ENCODE peak calls at places on chromosomes 1 and 21, in six cellular contexts. O is CD4-positive, alpha-beta T cell; V is Panc1; D is esophagus muscularis mucosa; N is Calu3; E is HCT116. C is an unnamed sample.

GRCh38 chr1:109468903-109469302 is 2.6 kb downstream of the SYPL2 start:
- DNase-seq in O (no peak), V (no peak), D (no peak), N (no peak), E (no peak), C (no peak)

GRCh38 chr1:42038261-42038660 is 114.9 kb upstream of the GUCA2B start:
- DNase-seq in O (no peak), V (no peak), D (no peak), N (no peak), E (no peak), C (no peak)

GRCh38 chr21:15444118-15444960 is 285.4 kb upstream of the USP25 start:
- DNase-seq in O (no peak), V (no peak), D (no peak), N (no peak), E (no peak), C (no peak)

GRCh38 chr1:203548917-203549708 is 55.2 kb downstream of the OPTC start:
- DNase-seq in O (no peak), V (no peak), D (no peak), N (no peak), E (no peak), C (no peak)

GRCh38 chr1:202835548-202836072 is 24.9 kb downstream of the PCAT6 start:
- DNase-seq in O (peak; percentile 6), V (no peak), D (no peak), N (no peak), E (no peak), C (no peak)

GRCh38 chr1:166032163-166032562 is 134.6 kb downstream of the FAM78B start:
- DNase-seq in O (no peak), V (no peak), D (no peak), N (no peak), E (no peak), C (no peak)

GRCh38 chr1:42334240-42335049 is 590 bp downstream of the FOXJ3 start:
- DNase-seq in O (peak; percentile 12), V (no peak), D (no peak), N (peak; percentile 40), E (peak; percentile 31), C (no peak)

GRCh38 chr1:67626090-67626489 is 58.9 kb upstream of the GADD45A start:
- DNase-seq in O (no peak), V (no peak), D (no peak), N (no peak), E (no peak), C (no peak)

GRCh38 chr1:63010898-63011660 is 227.1 kb downstream of the ATG4C start:
- DNase-seq in O (no peak), V (no peak), D (no peak), N (no peak), E (no peak), C (no peak)

GRCh38 chr1:29521438-29521715 is 285.1 kb downstream of the PTPRU start:
- DNase-seq in O (no peak), V (no peak), D (no peak), N (no peak), E (no peak), C (peak; percentile 60)

GRCh38 chr1:8047686-8048522 is 21.8 kb upstream of the ERRFI1 start:
- DNase-seq in O (no peak), V (no peak), D (no peak), N (no peak), E (peak; percentile 81), C (no peak)

GRCh38 chr1:22039594-22040347 is 12.7 kb upstream of the CDC42 start:
- DNase-seq in O (peak; percentile 91), V (no peak), D (peak; percentile 92), N (peak; percentile 69), E (no peak), C (no peak)
- TF ChIP-seq CTCF in O (no peak), V (no peak), D (no peak), N (no peak), E (no peak), C (no peak)

DNA sequence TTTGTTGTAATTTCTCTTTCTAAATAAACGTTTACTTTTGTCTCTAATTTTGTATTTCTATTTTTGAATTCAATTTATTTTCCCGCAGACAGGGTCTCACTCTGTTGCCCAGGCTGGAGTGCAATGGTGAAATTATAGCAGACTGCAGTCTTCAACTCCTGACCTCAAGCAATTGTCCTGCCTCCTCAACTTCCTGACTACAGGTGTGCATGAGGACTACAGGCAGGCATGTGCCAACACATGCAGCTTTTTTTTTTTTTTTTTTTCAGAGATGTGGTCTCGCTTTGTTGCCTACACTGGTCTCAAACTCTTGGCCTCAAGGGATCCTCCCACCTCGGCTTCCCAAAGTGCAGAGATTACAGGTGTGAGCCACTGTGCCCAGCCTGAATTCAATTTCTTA is 36.7 kb upstream of the IL20 start:
- DNase-seq in O (no peak), V (no peak), D (peak; percentile 34), N (no peak), E (no peak), C (no peak)
- TF ChIP-seq CTCF in O (no peak), V (no peak), D (no peak), N (no peak), E (no peak), C (no peak)

GRCh38 chr1:12047120-12047876 is 15.8 kb upstream of the TNFRSF8 start:
- DNase-seq in O (no peak), V (no peak), D (no peak), N (no peak), E (no peak), C (no peak)

GRCh38 chr1:12052008-12052573 is 11.0 kb upstream of the TNFRSF8 start:
- DNase-seq in O (no peak), V (no peak), D (no peak), N (peak; percentile 54), E (peak; percentile 65), C (no peak)

GRCh38 chr1:12048376-12048775 is 14.7 kb upstream of the TNFRSF8 start:
- DNase-seq in O (no peak), V (no peak), D (no peak), N (no peak), E (no peak), C (no peak)

GRCh38 chr1:12051361-12051760 is 11.7 kb upstream of the TNFRSF8 start:
- DNase-seq in O (no peak), V (no peak), D (no peak), N (no peak), E (no peak), C (no peak)

DNA sequence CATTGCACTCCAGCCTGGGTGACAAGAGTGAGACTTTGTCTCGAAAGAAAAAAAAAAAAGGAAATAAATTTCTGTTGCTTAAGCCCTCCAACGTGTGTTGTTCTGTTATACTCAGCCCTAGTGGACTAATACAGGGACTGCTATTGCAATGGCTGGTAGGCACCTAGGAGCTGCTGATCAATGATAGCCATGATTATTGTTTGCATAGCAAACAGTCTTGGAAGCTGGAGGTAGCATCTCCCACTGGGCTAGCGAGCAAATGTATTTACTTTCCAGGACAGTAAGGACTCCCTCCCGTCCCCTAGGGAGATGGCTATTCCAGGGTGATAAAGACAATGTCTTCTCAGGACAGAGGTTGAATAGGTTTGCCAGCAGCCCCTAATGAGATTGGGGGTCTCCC is 13.5 kb upstream of the TNFRSF8 start:
- DNase-seq in O (no peak), V (no peak), D (no peak), N (no peak), E (no peak), C (no peak)
- TF ChIP-seq CTCF in O (no peak), V (no peak), D (no peak), N (no peak), E (no peak), C (peak; percentile 7)

GRCh38 chr1:215777370-215777925 is 210.3 kb downstream of the KCTD3 start:
- DNase-seq in O (no peak), V (no peak), D (no peak), N (no peak), E (no peak), C (no peak)
- TF ChIP-seq CTCF in O (no peak), V (no peak), D (no peak), N (no peak), E (no peak), C (no peak)

GRCh38 chr1:40377512-40377911 is 4.0 kb downstream of the SMAP2 start:
- DNase-seq in O (no peak), V (no peak), D (no peak), N (no peak), E (no peak), C (no peak)

GRCh38 chr1:40371707-40372258 is 1.7 kb upstream of the SMAP2 start:
- DNase-seq in O (no peak), V (no peak), D (no peak), N (no peak), E (no peak), C (no peak)

GRCh38 chr1:40372658-40373322 is 737 bp upstream of the SMAP2 start:
- DNase-seq in O (no peak), V (no peak), D (no peak), N (no peak), E (no peak), C (no peak)

DNA sequence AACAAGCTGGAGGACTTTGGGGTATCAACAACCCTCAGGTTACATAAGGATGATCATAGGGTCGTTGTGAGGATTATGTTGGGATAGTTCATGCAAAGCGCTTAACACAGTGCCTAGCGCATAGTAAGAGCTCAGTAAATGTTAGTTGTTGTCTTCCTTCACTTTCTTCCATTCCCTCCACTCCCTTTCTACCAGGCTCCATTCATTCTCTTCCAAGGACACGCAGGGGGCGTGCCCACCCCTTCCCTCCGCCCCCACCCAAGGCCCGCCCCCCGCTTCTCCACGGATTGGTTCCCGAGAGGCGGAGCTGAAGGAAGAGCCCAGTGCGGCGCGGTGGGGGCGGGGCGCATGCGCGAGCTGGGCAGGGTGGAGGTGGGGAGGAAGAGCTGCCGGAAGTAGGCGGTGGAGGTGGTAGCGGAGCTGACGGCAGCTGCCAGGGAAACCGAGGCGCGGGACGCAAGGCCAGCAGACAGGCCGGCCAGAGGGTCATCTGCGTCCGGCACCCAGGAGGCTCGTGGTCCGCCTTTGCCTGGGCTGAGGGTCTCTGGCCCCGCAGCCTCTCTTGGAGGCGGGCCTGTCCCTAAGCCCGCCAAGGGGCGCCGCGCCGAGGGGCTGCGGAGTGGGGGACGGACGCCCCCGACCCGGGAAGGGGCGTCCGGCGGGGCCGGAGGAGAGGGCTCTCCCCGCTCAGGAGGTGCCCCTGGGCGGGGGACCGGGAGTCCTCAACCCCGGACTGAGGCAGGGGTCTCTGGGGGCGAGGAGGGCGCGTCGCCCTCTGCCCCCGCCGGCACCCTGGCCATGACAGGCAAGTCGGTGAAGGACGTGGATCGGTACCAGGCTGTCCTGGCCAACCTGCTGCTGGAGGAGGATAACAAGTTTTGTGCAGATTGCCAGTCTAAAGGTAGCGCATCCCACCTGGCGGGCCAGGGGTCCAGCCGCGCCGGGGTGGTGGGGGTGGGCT is at the start of gene SMAP2:
- DNase-seq in O (peak; percentile 95), V (peak; percentile 64), D (peak; percentile 99), N (peak; percentile 97), E (peak; percentile 89), C (peak; percentile 99)
- TF ChIP-seq CTCF in O (no peak), V (no peak), D (no peak), N (no peak), E (no peak), C (no peak)